ENCODE peak calls at places on chromosomes 4 and X, in six cellular contexts. One of them, this sample, is unnamed. For H3K4me1, the result is how much of the 10 kb centered on the place peaks cover.

GRCh38 chrX:41561045-41561444 is 113.9 kb downstream of the NYX start:
- DNase-seq in ovary: peak
- DNase-seq in uterus: no peak
- DNase-seq in colonic mucosa: no peak
- DNase-seq in lower lobe of right lung: no peak
- DNase-seq in pancreas: no peak
- DNase-seq in this sample: peak

GRCh38 chr4:138555107-138555506 is 313.0 kb upstream of the SLC7A11 start:
- DNase-seq in lower lobe of right lung: no peak
- DNase-seq in uterus: no peak
- DNase-seq in ovary: no peak
- DNase-seq in colonic mucosa: no peak
- DNase-seq in pancreas: no peak
- DNase-seq in this sample: peak

GRCh38 chr4:8907596-8908205 is 36.1 kb upstream of the HMX1 start:
- DNase-seq in colonic mucosa: no peak
- DNase-seq in uterus: no peak
- DNase-seq in ovary: peak
- DNase-seq in pancreas: no peak
- DNase-seq in lower lobe of right lung: peak
- DNase-seq in this sample: no peak

GRCh38 chr4:74570095-74570494 is 125.2 kb downstream of the AREG start:
- DNase-seq in uterus: no peak
- DNase-seq in ovary: no peak
- DNase-seq in lower lobe of right lung: no peak
- DNase-seq in pancreas: no peak
- DNase-seq in colonic mucosa: no peak
- DNase-seq in this sample: no peak

GRCh38 chrX:38112566-38112965 is 106.2 kb downstream of the SYTL5 start:
- DNase-seq in uterus: no peak
- DNase-seq in colonic mucosa: no peak
- DNase-seq in ovary: no peak
- DNase-seq in lower lobe of right lung: no peak
- DNase-seq in pancreas: no peak
- DNase-seq in this sample: no peak

GRCh38 chr4:31411606-31412005 is 691.4 kb downstream of the PCDH7 start:
- DNase-seq in pancreas: no peak
- DNase-seq in ovary: no peak
- DNase-seq in colonic mucosa: no peak
- DNase-seq in uterus: no peak
- DNase-seq in lower lobe of right lung: no peak
- DNase-seq in this sample: no peak

GRCh38 chr4:102213031-102213430 is 132.3 kb downstream of the SLC39A8 start:
- DNase-seq in colonic mucosa: no peak
- DNase-seq in uterus: no peak
- DNase-seq in pancreas: no peak
- DNase-seq in lower lobe of right lung: no peak
- DNase-seq in ovary: no peak
- DNase-seq in this sample: no peak

GRCh38 chr4:2395038-2395437 is 23.4 kb downstream of the ZFYVE28 start:
- DNase-seq in lower lobe of right lung: no peak
- DNase-seq in colonic mucosa: no peak
- DNase-seq in ovary: no peak
- DNase-seq in pancreas: no peak
- DNase-seq in uterus: no peak
- DNase-seq in this sample: no peak

GRCh38 chr4:47531241-47531953 is 46.3 kb downstream of the ATP10D start:
- DNase-seq in uterus: no peak
- DNase-seq in colonic mucosa: peak
- DNase-seq in lower lobe of right lung: no peak
- DNase-seq in ovary: no peak
- DNase-seq in pancreas: no peak
- DNase-seq in this sample: no peak

GRCh38 chr4:38730830-38731646 is 51.8 kb downstream of the TLR10 start:
- DNase-seq in lower lobe of right lung: peak
- DNase-seq in ovary: peak
- DNase-seq in colonic mucosa: peak
- DNase-seq in uterus: peak
- DNase-seq in pancreas: peak
- DNase-seq in this sample: peak

GRCh38 chr4:109733728-109734127 is 3.9 kb upstream of the PLA2G12A start:
- DNase-seq in ovary: no peak
- DNase-seq in pancreas: peak
- DNase-seq in uterus: no peak
- DNase-seq in lower lobe of right lung: no peak
- DNase-seq in colonic mucosa: no peak
- DNase-seq in this sample: no peak

GRCh38 chr4:111618908-111619307 is 526.3 kb upstream of the FAM241A start:
- DNase-seq in ovary: no peak
- DNase-seq in colonic mucosa: no peak
- DNase-seq in lower lobe of right lung: no peak
- DNase-seq in pancreas: no peak
- DNase-seq in uterus: no peak
- DNase-seq in this sample: peak

GRCh38 chrX:71872542-71873458 is 37.8 kb upstream of the NHSL2 start:
- DNase-seq in pancreas: no peak
- DNase-seq in lower lobe of right lung: no peak
- DNase-seq in uterus: no peak
- DNase-seq in ovary: no peak
- DNase-seq in colonic mucosa: no peak
- DNase-seq in this sample: no peak

GRCh38 chr4:182897601-182898478 is 19.3 kb downstream of the DCTD start:
- DNase-seq in lower lobe of right lung: peak
- DNase-seq in colonic mucosa: no peak
- DNase-seq in pancreas: no peak
- DNase-seq in ovary: no peak
- DNase-seq in uterus: no peak
- DNase-seq in this sample: no peak

GRCh38 chrX:132592880-132593279 is 104.0 kb upstream of the MBNL3 start:
- DNase-seq in lower lobe of right lung: no peak
- DNase-seq in uterus: no peak
- DNase-seq in pancreas: no peak
- DNase-seq in colonic mucosa: no peak
- DNase-seq in ovary: no peak
- DNase-seq in this sample: peak

GRCh38 chr4:183838987-183839712 is 66.0 kb upstream of the STOX2 start:
- DNase-seq in uterus: no peak
- DNase-seq in pancreas: no peak
- DNase-seq in ovary: no peak
- DNase-seq in lower lobe of right lung: no peak
- DNase-seq in colonic mucosa: no peak
- DNase-seq in this sample: peak

GRCh38 chr4:11429646-11430045 is 952 bp upstream of the HS3ST1 start:
- DNase-seq in lower lobe of right lung: no peak
- DNase-seq in ovary: no peak
- DNase-seq in pancreas: no peak
- DNase-seq in colonic mucosa: peak
- DNase-seq in uterus: no peak
- DNase-seq in this sample: no peak
- H3K4me3 ChIP-seq in lower lobe of right lung: peak
- H3K4me3 ChIP-seq in ovary: peak
- H3K4me3 ChIP-seq in pancreas: peak
- H3K4me3 ChIP-seq in colonic mucosa: peak
- H3K4me3 ChIP-seq in uterus: peak
- H3K4me3 ChIP-seq in this sample: no peak

GRCh38 chr4:142671516-142671915 is 174.6 kb downstream of the INPP4B start:
- DNase-seq in pancreas: no peak
- DNase-seq in lower lobe of right lung: no peak
- DNase-seq in ovary: no peak
- DNase-seq in uterus: no peak
- DNase-seq in colonic mucosa: no peak
- DNase-seq in this sample: no peak
- TF ChIP-seq CTCF in pancreas: no peak
- TF ChIP-seq CTCF in lower lobe of right lung: no peak
- TF ChIP-seq CTCF in ovary: no peak
- TF ChIP-seq CTCF in uterus: no peak
- TF ChIP-seq CTCF in colonic mucosa: no peak
- TF ChIP-seq CTCF in this sample: peak

DNA sequence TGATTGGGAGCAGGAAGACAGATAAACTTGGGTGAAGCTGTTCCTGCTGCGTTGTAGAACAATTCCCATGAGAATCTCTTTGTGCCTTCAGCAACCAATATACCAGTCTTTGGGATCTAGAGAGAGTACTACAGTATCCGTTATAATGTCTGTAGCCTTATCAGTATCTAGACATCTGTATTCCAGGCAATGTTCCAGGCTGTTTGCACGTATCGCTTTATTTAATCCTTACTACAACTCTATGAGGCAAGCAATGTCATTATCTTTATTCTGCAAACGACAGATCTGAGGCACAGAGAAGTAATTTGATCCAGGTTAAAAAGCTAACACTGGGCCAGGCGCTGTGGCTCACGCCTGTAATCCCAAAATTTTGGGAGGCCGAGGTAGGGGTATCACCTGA is 251.6 kb downstream of the ARHGAP24 start:
- DNase-seq in lower lobe of right lung: no peak
- DNase-seq in ovary: no peak
- DNase-seq in pancreas: no peak
- DNase-seq in colonic mucosa: no peak
- DNase-seq in uterus: no peak
- DNase-seq in this sample: no peak
- H3K4me1 ChIP-seq in lower lobe of right lung: under half
- H3K4me1 ChIP-seq in ovary: under half
- H3K4me1 ChIP-seq in pancreas: under half
- H3K4me1 ChIP-seq in colonic mucosa: under half
- H3K4me1 ChIP-seq in uterus: under half
- H3K4me1 ChIP-seq in this sample: under half

GRCh38 chr4:70613182-70613892 is 15.2 kb upstream of the ENAM start:
- DNase-seq in pancreas: no peak
- DNase-seq in ovary: no peak
- DNase-seq in uterus: no peak
- DNase-seq in colonic mucosa: no peak
- DNase-seq in lower lobe of right lung: no peak
- DNase-seq in this sample: no peak
- H3K4me3 ChIP-seq in pancreas: no peak
- H3K4me3 ChIP-seq in ovary: no peak
- H3K4me3 ChIP-seq in uterus: no peak
- H3K4me3 ChIP-seq in colonic mucosa: no peak
- H3K4me3 ChIP-seq in lower lobe of right lung: peak
- H3K4me3 ChIP-seq in this sample: peak

DNA sequence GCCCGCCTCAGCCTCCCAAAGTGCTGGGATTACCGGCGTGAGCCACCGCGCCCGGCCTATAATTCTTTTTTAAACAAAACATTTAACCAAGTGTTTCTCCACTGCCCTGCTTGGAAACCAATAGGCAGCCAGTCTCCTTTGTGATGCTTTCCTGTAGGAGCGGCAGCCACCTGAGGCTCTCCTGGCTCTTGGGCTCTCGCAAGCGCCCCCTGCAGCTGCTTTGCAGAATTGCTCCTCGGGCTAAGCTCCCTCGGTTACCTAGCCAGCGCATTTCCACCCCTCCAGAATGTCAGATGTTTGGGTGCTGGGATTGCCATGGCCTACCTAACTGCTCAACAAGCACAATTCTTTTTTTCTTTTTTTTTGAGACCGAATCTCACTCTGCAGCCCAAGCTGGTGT is 7.7 kb downstream of the S100P start:
- DNase-seq in lower lobe of right lung: no peak
- DNase-seq in uterus: no peak
- DNase-seq in colonic mucosa: no peak
- DNase-seq in ovary: no peak
- DNase-seq in pancreas: no peak
- DNase-seq in this sample: peak
- TF ChIP-seq CTCF in lower lobe of right lung: peak
- TF ChIP-seq CTCF in uterus: no peak
- TF ChIP-seq CTCF in colonic mucosa: peak
- TF ChIP-seq CTCF in ovary: no peak
- TF ChIP-seq CTCF in pancreas: no peak
- TF ChIP-seq CTCF in this sample: peak

GRCh38 chrX:13001097-13001496 is 26.2 kb downstream of the TMSB4X start:
- DNase-seq in uterus: no peak
- DNase-seq in lower lobe of right lung: no peak
- DNase-seq in ovary: no peak
- DNase-seq in pancreas: no peak
- DNase-seq in colonic mucosa: no peak
- DNase-seq in this sample: no peak

GRCh38 chrX:12997898-12998687 is 23.2 kb downstream of the TMSB4X start:
- DNase-seq in ovary: no peak
- DNase-seq in uterus: no peak
- DNase-seq in lower lobe of right lung: no peak
- DNase-seq in pancreas: no peak
- DNase-seq in colonic mucosa: no peak
- DNase-seq in this sample: no peak

GRCh38 chrX:12999422-12999821 is 24.5 kb downstream of the TMSB4X start:
- DNase-seq in lower lobe of right lung: no peak
- DNase-seq in colonic mucosa: no peak
- DNase-seq in pancreas: no peak
- DNase-seq in uterus: no peak
- DNase-seq in ovary: no peak
- DNase-seq in this sample: peak

GRCh38 chrX:13001961-13002671 is 27.2 kb downstream of the TMSB4X start:
- DNase-seq in colonic mucosa: no peak
- DNase-seq in ovary: no peak
- DNase-seq in pancreas: no peak
- DNase-seq in uterus: no peak
- DNase-seq in lower lobe of right lung: no peak
- DNase-seq in this sample: peak

DNA sequence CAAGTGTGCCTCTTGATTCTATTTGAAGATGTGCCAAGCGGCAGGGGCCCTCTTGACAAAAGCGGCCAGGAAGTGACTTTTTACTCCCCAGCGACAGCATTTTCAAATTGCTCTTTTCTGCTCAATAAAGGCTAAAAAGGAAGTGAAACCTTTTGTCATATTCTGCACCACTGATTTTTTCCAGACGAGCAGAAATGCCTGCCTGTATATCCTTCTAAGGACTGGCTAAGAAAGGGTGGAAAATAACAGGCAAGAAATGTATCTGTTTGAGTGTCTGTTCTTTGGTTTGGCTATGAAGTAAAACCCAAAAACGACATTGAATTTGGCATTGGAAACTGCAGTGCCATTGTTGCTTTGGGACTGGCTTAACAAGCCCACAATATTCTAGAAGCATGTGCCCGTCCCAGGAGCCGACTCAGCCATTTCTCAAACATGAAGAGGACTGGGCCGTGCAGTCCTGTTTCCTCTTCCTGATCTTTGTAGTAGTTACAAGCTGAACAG is 25.5 kb downstream of the TMSB4X start:
- DNase-seq in lower lobe of right lung: peak
- DNase-seq in colonic mucosa: no peak
- DNase-seq in ovary: no peak
- DNase-seq in uterus: no peak
- DNase-seq in pancreas: no peak
- DNase-seq in this sample: peak
- H3K4me1 ChIP-seq in lower lobe of right lung: under half
- H3K4me1 ChIP-seq in colonic mucosa: under half
- H3K4me1 ChIP-seq in ovary: under half
- H3K4me1 ChIP-seq in uterus: under half
- H3K4me1 ChIP-seq in pancreas: under half
- H3K4me1 ChIP-seq in this sample: under half

GRCh38 chrX:102950908-102951866 is 14.1 kb downstream of the RAB40AL start:
- DNase-seq in ovary: peak
- DNase-seq in lower lobe of right lung: no peak
- DNase-seq in colonic mucosa: peak
- DNase-seq in uterus: no peak
- DNase-seq in pancreas: no peak
- DNase-seq in this sample: peak
- H3K4me3 ChIP-seq in ovary: no peak
- H3K4me3 ChIP-seq in lower lobe of right lung: peak
- H3K4me3 ChIP-seq in colonic mucosa: no peak
- H3K4me3 ChIP-seq in uterus: no peak
- H3K4me3 ChIP-seq in pancreas: no peak
- H3K4me3 ChIP-seq in this sample: peak

GRCh38 chr4:177239878-177240277 is 69.8 kb upstream of the NEIL3 start:
- DNase-seq in uterus: no peak
- DNase-seq in lower lobe of right lung: no peak
- DNase-seq in colonic mucosa: no peak
- DNase-seq in pancreas: no peak
- DNase-seq in ovary: no peak
- DNase-seq in this sample: no peak
- TF ChIP-seq CTCF in uterus: no peak
- TF ChIP-seq CTCF in lower lobe of right lung: no peak
- TF ChIP-seq CTCF in colonic mucosa: no peak
- TF ChIP-seq CTCF in pancreas: no peak
- TF ChIP-seq CTCF in ovary: no peak
- TF ChIP-seq CTCF in this sample: no peak

This sample was measured in A673.